ENCODE peak calls at places on chromosomes 13 and 19, in five cellular contexts. U is GM12878, H is H1, C is HepG2, W is K562. M is an unnamed sample.

GRCh38 chr19:12289790-12290065 is 5.0 kb downstream of the ZNF44 start:
- DNase-seq in U (no peak), H (no peak), C (no peak), W (no peak), M (no peak)

GRCh38 chr19:58034476-58034790 is 608 bp downstream of the ZSCAN1 start:
- DNase-seq in U (no peak), H (peak; percentile 60), C (no peak), W (no peak), M (no peak)

GRCh38 chr13:33053397-33054066 is 37.3 kb downstream of the KL start:
- DNase-seq in U (no peak), H (no peak), C (peak; percentile 85), W (no peak), M (no peak)

GRCh38 chr13:113542751-113543424 is 41.7 kb upstream of the TFDP1 start:
- DNase-seq in U (no peak), H (no peak), C (no peak), W (no peak), M (no peak)

GRCh38 chr13:74168263-74168675 is 34.1 kb upstream of the KLF12 start:
- DNase-seq in U (no peak), H (no peak), C (peak; percentile 35), W (no peak), M (no peak)

GRCh38 chr19:16258440-16258903 is 60.8 kb downstream of the AP1M1 start:
- DNase-seq in U (no peak), H (no peak), C (no peak), W (peak; percentile 100), M (no peak)

GRCh38 chr19:31353826-31354225 is 4.6 kb upstream of the TSHZ3 start:
- DNase-seq in U (no peak), H (peak; percentile 66), C (no peak), W (no peak), M (no peak)

GRCh38 chr19:17248011-17248776 is 2.5 kb upstream of the NR2F6 start:
- DNase-seq in U (no peak), H (peak; percentile 79), C (peak; percentile 83), W (peak; percentile 83), M (no peak)

GRCh38 chr13:46803586-46803985 is 6.6 kb upstream of the ESD start:
- DNase-seq in U (no peak), H (no peak), C (no peak), W (no peak), M (no peak)

GRCh38 chr13:48749144-48749543 is 95.4 kb downstream of the CYSLTR2 start:
- DNase-seq in U (no peak), H (no peak), C (no peak), W (no peak), M (no peak)

DNA sequence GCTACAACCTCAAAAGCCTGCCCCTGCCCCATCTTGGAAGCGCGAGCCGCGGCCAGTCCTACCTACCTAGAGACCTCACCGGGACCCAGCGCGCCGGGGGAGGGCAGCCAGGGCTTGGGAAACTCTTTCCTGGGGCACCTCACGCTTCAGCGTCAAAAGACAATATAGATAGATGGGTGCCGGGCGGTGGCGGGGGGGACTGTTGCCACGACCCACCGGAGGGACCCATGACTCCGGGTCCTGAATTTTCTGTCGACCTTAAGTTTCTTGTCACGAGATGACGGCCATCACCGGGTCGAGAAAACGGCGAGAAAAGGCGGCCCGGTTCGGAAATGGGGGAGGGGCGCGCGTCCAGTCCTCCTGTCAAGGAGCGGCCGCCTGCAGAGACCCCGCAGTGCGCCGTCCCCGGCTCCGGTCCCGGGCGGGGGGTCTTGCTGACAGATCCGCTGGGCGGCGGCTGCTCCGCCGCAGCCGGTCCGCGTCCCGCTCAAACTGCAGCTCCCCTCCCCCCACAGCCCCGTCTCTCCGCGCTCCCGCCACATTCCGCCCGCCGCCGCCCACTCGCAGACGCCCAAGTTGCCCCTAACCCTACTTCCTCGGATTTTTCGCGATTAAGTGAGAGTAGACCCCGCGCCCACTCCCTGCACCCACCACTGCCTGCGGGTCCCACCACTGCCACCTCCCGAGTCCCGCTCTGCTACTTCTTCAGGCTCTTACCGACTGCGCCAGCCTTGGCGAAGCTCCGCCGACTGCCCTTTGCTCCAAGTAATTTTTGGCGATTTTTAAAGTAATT is 66.1 kb downstream of the KCNRG start:
- DNase-seq in U (no peak), H (peak; percentile 76), C (no peak), W (peak; percentile 45), M (no peak)
- TF ChIP-seq CTCF in U (peak; percentile 0), H (peak; percentile 15), C (peak; percentile 19), W (no peak), M (no peak)

GRCh38 chr13:66926200-66926850 is 303.8 kb downstream of the PCDH9 start:
- DNase-seq in U (no peak), H (no peak), C (no peak), W (no peak), M (no peak)
- TF ChIP-seq GABPA in U (no peak), H (no peak), C (no peak), W (no peak), M (no peak)

GRCh38 chr13:109336730-109337129 is 449.7 kb downstream of the IRS2 start:
- DNase-seq in U (no peak), H (no peak), C (no peak), W (no peak), M (no peak)
- TF ChIP-seq POLR2AphosphoS5 in U (no peak), H (no peak), C (no peak), W (no peak), M (no peak)

GRCh38 chr19:23075031-23075733 is 41.6 kb upstream of the ZNF730 start:
- DNase-seq in U (no peak), H (peak; percentile 95), C (no peak), W (peak; percentile 20), M (no peak)
- TF ChIP-seq CTCF in U (no peak), H (no peak), C (no peak), W (no peak), M (no peak)

DNA sequence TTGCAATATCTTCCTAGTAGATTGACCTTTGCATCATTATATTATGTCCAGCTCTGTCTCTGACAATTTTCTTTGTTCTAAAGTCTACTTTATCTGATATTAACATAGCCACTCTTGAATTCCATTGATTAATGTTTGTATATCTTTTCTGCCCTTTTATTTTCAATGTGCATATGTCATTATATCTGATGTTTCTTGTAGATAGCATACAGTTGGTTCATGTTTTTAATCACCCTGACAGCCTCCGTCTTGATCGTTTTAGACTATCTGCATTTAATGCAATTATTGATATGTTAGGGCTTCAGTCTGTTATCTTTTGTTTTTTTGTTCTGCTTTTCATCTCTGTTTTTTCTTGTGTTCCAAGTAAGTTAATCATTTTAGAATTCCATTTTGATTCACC is 159.8 kb downstream of the ENOX1 start:
- DNase-seq in U (no peak), H (no peak), C (no peak), W (no peak), M (no peak)
- TF ChIP-seq GABPA in U (no peak), H (no peak), C (no peak), W (no peak), M (no peak)

GRCh38 chr13:40476175-40476958 is 190.1 kb downstream of the FOXO1 start:
- DNase-seq in U (no peak), H (no peak), C (peak; percentile 90), W (no peak), M (no peak)

GRCh38 chr13:40475617-40476016 is 190.8 kb downstream of the FOXO1 start:
- DNase-seq in U (no peak), H (no peak), C (no peak), W (no peak), M (no peak)

GRCh38 chr13:40479196-40479845 is 187.1 kb downstream of the FOXO1 start:
- DNase-seq in U (no peak), H (no peak), C (no peak), W (no peak), M (no peak)

GRCh38 chr13:40478775-40479174 is 187.7 kb downstream of the FOXO1 start:
- DNase-seq in U (no peak), H (no peak), C (no peak), W (no peak), M (no peak)

GRCh38 chr13:40477623-40478608 is 188.5 kb downstream of the FOXO1 start:
- DNase-seq in U (no peak), H (no peak), C (peak; percentile 75), W (no peak), M (no peak)
- TF ChIP-seq POLR2AphosphoS5 in U (no peak), H (no peak), C (no peak), W (no peak), M (no peak)

GRCh38 chr19:1767464-1767933 is 14.2 kb downstream of the ONECUT3 start:
- DNase-seq in U (no peak), H (peak; percentile 95), C (no peak), W (peak; percentile 89), M (peak; percentile 19)
- TF ChIP-seq CTCF in U (peak; percentile 91), H (peak; percentile 87), C (peak; percentile 93), W (peak; percentile 93), M (peak; percentile 76)